ENCODE peak calls at places on chromosome 5, in four cellular contexts. T is HepG2, K is GM12878, C is H1. W is an unnamed sample.

GRCh38 chr5:57594436-57594835 is 111.8 kb upstream of the ACTBL2 start:
- DNase-seq in T (no peak), K (no peak), C (no peak), W (no peak)

GRCh38 chr5:77957-78804 is 13.8 kb upstream of the PLEKHG4B start:
- DNase-seq in T (peak), K (no peak), C (no peak), W (peak)

GRCh38 chr5:109239501-109239900 is 170.3 kb downstream of the PJA2 start:
- DNase-seq in T (no peak), K (no peak), C (no peak), W (no peak)

GRCh38 chr5:98769006-98769255 is 4.5 kb upstream of the RGMB start:
- DNase-seq in T (no peak), K (no peak), C (no peak), W (peak)

GRCh38 chr5:44002381-44002901 is 386.8 kb downstream of the FGF10 start:
- DNase-seq in T (peak), K (no peak), C (no peak), W (no peak)

GRCh38 chr5:68114641-68115040 is 100.9 kb upstream of the PIK3R1 start:
- DNase-seq in T (no peak), K (no peak), C (no peak), W (no peak)

GRCh38 chr5:14668247-14668646 is 3.7 kb downstream of the OTULIN start:
- DNase-seq in T (peak), K (peak), C (no peak), W (no peak)

GRCh38 chr5:111389390-111390082 is 122.8 kb downstream of the STARD4 start:
- DNase-seq in T (no peak), K (no peak), C (no peak), W (no peak)

GRCh38 chr5:168721966-168722365 is 142.8 kb upstream of the PANK3 start:
- DNase-seq in T (no peak), K (no peak), C (no peak), W (no peak)

GRCh38 chr5:155728857-155729683 is 597.9 kb upstream of the SGCD start:
- DNase-seq in T (no peak), K (no peak), C (peak), W (peak)

GRCh38 chr5:61578858-61579503 is 246.9 kb downstream of the ZSWIM6 start:
- DNase-seq in T (no peak), K (no peak), C (no peak), W (no peak)

GRCh38 chr5:1294839-1295649 is at the start of gene TERT:
- DNase-seq in T (no peak), K (no peak), C (peak), W (peak)

GRCh38 chr5:172123269-172123692 is 64.7 kb downstream of the STK10 start:
- DNase-seq in T (peak), K (no peak), C (no peak), W (peak)

GRCh38 chr5:172180936-172181335 is 7.1 kb downstream of the STK10 start:
- DNase-seq in T (no peak), K (no peak), C (no peak), W (no peak)

GRCh38 chr5:415928-416635 is 26.9 kb upstream of the EXOC3 start:
- DNase-seq in T (peak), K (no peak), C (no peak), W (no peak)

GRCh38 chr5:163385276-163385675 is 52.1 kb upstream of the CCNG1 start:
- DNase-seq in T (no peak), K (no peak), C (no peak), W (no peak)

GRCh38 chr5:141866111-141866510 is 12.1 kb downstream of the PCDH1 start:
- DNase-seq in T (peak), K (no peak), C (no peak), W (no peak)

GRCh38 chr5:2492476-2492875 is 259.0 kb downstream of the IRX2 start:
- DNase-seq in T (no peak), K (no peak), C (no peak), W (no peak)

GRCh38 chr5:2499917-2500316 is 251.6 kb downstream of the IRX2 start:
- DNase-seq in T (no peak), K (no peak), C (no peak), W (no peak)

GRCh38 chr5:2491846-2492245 is 259.6 kb downstream of the IRX2 start:
- DNase-seq in T (no peak), K (no peak), C (no peak), W (no peak)

GRCh38 chr5:2493356-2493755 is 258.1 kb downstream of the IRX2 start:
- DNase-seq in T (no peak), K (no peak), C (no peak), W (no peak)

GRCh38 chr5:2496126-2496525 is 255.4 kb downstream of the IRX2 start:
- DNase-seq in T (no peak), K (no peak), C (no peak), W (no peak)
- TF ChIP-seq TCF12 in T (no peak), K (no peak), C (no peak), W (no peak)

DNA sequence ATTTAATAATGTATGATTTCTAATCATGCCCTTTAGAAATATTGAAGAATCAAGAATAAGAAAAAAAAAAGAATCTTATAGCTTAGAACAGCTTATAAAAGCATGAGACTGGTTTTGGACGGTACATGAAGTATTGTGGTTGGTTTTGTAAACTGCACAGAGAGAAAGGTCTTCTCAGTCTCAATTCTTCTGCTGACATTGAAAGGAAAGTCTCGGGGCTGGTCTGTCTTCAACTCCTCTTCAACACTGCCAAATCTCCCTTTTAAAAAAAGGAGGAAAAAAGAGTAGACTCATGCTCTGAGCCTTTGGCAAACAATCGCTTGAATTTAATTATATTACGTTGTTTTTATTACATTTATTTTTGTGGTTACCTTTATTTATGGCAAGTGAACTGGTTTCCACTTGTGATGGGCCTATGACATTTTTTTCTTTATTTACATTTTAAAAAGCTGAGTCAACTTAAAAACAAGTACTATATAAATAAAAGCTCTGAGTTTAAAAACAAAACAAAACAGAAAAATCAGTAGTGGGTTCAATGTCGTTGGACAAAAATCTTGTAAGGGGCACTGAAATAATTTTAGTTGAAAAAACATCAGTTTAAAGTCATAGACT is 32.8 kb upstream of the EBF1 start:
- DNase-seq in T (no peak), K (no peak), C (no peak), W (no peak)
- H3K27ac ChIP-seq in T (no peak), K (no peak), C (no peak), W (no peak)

DNA sequence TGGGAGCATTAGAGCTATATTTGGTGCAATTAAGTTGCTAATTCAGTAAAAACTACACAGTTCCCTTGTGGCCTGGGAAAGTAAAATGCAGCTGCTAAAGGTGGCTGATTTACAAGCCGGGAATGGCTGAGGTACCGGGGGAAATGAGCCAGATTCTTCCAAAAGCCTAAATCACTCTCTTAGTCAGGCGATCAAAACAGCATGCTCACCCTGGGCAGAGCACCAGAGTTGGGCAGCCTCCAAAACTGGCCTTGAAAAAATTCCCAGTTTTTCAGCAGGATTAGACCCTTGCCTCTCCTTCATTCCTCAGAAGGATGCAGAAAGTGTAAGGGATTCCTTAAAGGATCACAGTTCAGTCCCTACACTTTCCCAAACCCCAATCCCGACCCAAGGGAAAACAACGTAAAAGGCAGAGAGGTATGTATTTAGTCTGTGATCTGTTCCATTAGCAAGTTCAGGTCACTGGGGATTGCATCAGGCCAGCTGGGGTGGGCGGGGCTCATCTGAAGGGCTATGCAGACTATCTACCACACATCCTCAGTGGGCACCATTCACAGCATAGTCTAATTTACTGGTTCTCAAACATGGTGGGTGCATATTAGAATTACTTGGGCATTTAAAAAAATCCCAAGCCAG is 16.9 kb downstream of the TMEM174 start:
- DNase-seq in T (no peak), K (no peak), C (no peak), W (no peak)
- TF ChIP-seq JUND in T (no peak), K (no peak), C (no peak), W (no peak)

DNA sequence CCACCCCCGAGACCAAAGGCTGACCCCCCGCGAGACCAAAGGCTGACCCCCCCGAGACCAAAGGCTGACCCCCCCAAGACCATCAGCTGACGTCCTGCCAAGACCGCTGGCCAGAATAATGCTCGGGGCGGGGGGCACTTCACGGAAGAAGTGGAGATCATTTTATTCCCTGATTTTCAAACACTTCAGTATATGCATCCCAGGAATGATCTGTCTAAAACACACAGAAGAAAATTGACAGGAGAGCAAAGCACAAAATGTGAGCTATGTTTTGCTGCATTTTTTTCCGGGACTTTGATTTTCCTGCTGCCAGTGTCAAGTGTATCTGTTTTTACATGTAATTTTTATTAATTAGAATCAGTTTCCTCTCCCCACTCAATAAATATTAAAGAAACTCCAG is 67.1 kb downstream of the ADAMTS2 start:
- DNase-seq in T (no peak), K (no peak), C (no peak), W (peak)
- TF ChIP-seq TCF12 in T (no peak), K (no peak), C (no peak), W (no peak)

DNA sequence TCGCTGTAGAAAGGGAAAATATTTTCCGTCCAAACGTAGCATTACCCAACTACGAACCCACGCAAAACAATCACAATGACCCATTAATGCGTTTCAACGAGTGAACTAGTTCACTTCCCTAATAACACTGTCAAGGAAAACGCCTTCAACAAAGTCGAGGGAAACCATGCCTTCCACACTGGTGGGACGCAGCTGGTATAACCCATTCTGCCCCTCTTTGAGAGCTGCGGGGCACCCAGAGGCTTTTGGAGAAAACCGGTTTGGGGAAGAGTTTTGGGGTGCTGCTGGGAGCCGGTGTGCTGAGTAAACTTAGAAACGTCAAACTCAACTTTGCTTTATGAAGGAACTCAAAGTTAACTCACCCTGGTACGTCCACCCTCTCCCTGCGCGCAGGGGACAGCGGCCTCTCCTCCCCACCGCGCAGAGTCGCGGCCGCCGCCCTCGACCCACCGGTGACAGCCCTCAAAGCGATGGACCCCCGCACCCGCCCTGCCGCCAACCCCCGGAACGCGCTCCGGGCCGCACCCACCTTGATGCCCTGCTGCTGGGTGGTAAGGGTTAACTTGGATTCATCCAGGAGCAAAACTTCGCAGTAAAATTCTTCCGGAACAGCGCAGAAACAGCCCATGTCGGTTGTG is 546 bp downstream of the EPB41L4A start:
- DNase-seq in T (no peak), K (no peak), C (no peak), W (peak)
- H3K27ac ChIP-seq in T (no peak), K (no peak), C (no peak), W (peak)

GRCh38 chr5:159764283-159764927 is 151.9 kb upstream of the ADRA1B start:
- DNase-seq in T (no peak), K (no peak), C (no peak), W (no peak)
- TF ChIP-seq JUND in T (no peak), K (no peak), C (no peak), W (peak)

DNA sequence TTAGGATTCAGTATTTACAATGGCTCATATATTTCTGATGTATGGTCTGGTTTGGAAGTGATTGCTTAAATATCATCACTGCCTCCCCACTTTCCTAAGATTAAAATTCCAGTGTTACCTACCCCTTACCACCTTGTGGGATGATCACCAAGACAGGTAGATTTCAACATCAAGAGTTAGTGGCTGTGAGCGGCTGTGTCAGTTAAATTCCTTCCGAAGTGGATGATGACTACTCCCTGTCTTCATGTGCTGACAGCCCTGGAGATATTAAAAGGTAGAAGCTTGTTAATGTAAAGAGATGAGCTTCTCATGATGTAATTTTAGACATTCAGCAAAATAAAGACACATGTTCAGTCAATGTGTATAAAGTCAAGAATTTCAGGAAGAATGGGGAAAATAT is 4.2 kb downstream of the ITGA2 start:
- DNase-seq in T (no peak), K (no peak), C (no peak), W (no peak)
- TF ChIP-seq TCF12 in T (no peak), K (no peak), C (no peak), W (no peak)

GRCh38 chr5:75521195-75521594 is 9.5 kb downstream of the POLK start:
- DNase-seq in T (no peak), K (no peak), C (no peak), W (no peak)
- H3K27ac ChIP-seq in T (no peak), K (no peak), C (no peak), W (no peak)

W was measured in SK-N-SH.